ENCODE peak calls at places on chromosomes 13 and 19, in nine cellular contexts. Y is RPMI8226; J is neuronal stem cell; C is T-helper 17 cell; I is stimulated activated CD8-positive, alpha-beta memory T cell treated with anti-CD3 and anti-CD28 coated beads, Interleukin-2, amount 100 ng/mL, for 1 hour; E is fibroblast of pulmonary artery; A is activated CD8-positive, alpha-beta memory T cell treated with anti-CD3 and anti-CD28 coated beads for 48 hours; Z is RPMI7951; H is erythroblast. U is an unnamed sample.

GRCh38 chr13:87792878-87793277 is 121.7 kb downstream of the SLITRK5 start:
- DNase-seq in H (no peak), Y (peak), E (no peak), Z (no peak), J (no peak), A (no peak), C (no peak), I (no peak), U (no peak)

GRCh38 chr13:50162567-50162966 is 147.3 kb downstream of the KCNRG start:
- DNase-seq in Z (no peak), I (no peak), H (no peak), A (no peak), J (no peak), E (no peak), C (no peak), Y (no peak), U (no peak)

GRCh38 chr19:35869327-35870123 is 1.2 kb downstream of the APLP1 start:
- DNase-seq in H (peak), A (peak), C (peak), I (no peak), Y (peak), J (peak), E (peak), Z (peak), U (no peak)

GRCh38 chr19:6753178-6754031 is 13.8 kb downstream of the SH2D3A start:
- DNase-seq in H (peak), I (peak), A (peak), C (peak), E (peak), Z (peak), J (peak), Y (peak), U (no peak)

GRCh38 chr13:114279770-114280169 is 1.6 kb upstream of the UPF3A start:
- DNase-seq in J (no peak), A (no peak), Y (no peak), E (no peak), Z (no peak), H (no peak), I (no peak), C (no peak), U (no peak)

GRCh38 chr19:29636553-29637325 is 28.5 kb upstream of the PLEKHF1 start:
- DNase-seq in C (no peak), I (no peak), H (no peak), A (no peak), Y (no peak), J (no peak), Z (no peak), E (no peak), U (no peak)

GRCh38 chr19:49486710-49487276 is 615 bp upstream of the RPL13A start:
- DNase-seq in I (no peak), E (no peak), C (no peak), Y (no peak), H (no peak), Z (no peak), A (no peak), J (no peak), U (no peak)

GRCh38 chr13:74132152-74132767 is 1.9 kb downstream of the KLF12 start:
- DNase-seq in J (no peak), H (no peak), A (no peak), Y (no peak), E (peak), Z (no peak), C (peak), I (no peak), U (no peak)

GRCh38 chr19:2923510-2923909 is 21.3 kb downstream of the ZNF77 start:
- DNase-seq in H (no peak), I (no peak), Y (no peak), E (peak), J (no peak), C (no peak), Z (peak), A (no peak), U (peak)

GRCh38 chr13:63567031-63567430 is 2151.4 kb upstream of the PCDH20 start:
- DNase-seq in E (no peak), Z (no peak), Y (no peak), C (no peak), I (no peak), H (no peak), J (no peak), A (no peak), U (no peak)

GRCh38 chr13:57588639-57589038 is 42.9 kb upstream of the PCDH17 start:
- DNase-seq in A (no peak), Z (no peak), H (no peak), Y (no peak), C (no peak), I (no peak), J (no peak), E (no peak), U (no peak)

GRCh38 chr19:40667602-40668001 is 22.8 kb downstream of the NUMBL start:
- DNase-seq in I (no peak), Z (no peak), J (no peak), H (no peak), E (no peak), A (no peak), Y (no peak), C (no peak), U (no peak)

GRCh38 chr13:95926231-95926630 is 127.0 kb downstream of the UGGT2 start:
- DNase-seq in A (no peak), E (no peak), J (no peak), Y (no peak), C (no peak), H (no peak), I (no peak), Z (no peak), U (no peak)

GRCh38 chr13:32415019-32415418 is 12.9 kb downstream of the N4BP2L1 start:
- DNase-seq in J (no peak), I (no peak), A (no peak), C (no peak), Y (no peak), H (peak), Z (peak), E (no peak), U (no peak)

GRCh38 chr19:48676887-48677286 is 4.1 kb upstream of the NTN5 start:
- DNase-seq in H (no peak), Y (no peak), E (no peak), I (no peak), J (no peak), A (no peak), Z (no peak), C (no peak), U (no peak)

GRCh38 chr13:23703241-23703640 is 133.0 kb downstream of the TNFRSF19 start:
- DNase-seq in C (no peak), Y (no peak), J (no peak), H (no peak), Z (no peak), I (no peak), E (peak), A (no peak), U (peak)

GRCh38 chr19:6238643-6239281 is 41.0 kb downstream of the MLLT1 start:
- DNase-seq in E (peak), C (no peak), I (no peak), H (no peak), Z (no peak), J (no peak), A (no peak), Y (no peak), U (no peak)

GRCh38 chr19:22144394-22144793 is 52.4 kb downstream of the ZNF676 start:
- DNase-seq in H (peak), A (no peak), E (peak), J (peak), C (no peak), Z (peak), I (no peak), Y (peak), U (no peak)

GRCh38 chr19:39423258-39424086 is 11.0 kb downstream of the PLEKHG2 start:
- DNase-seq in Y (no peak), A (no peak), Z (no peak), C (no peak), I (no peak), H (no peak), E (no peak), J (no peak), U (no peak)

GRCh38 chr13:113631341-113632095 is 26.5 kb downstream of the ATP4B start:
- DNase-seq in Z (no peak), I (no peak), H (no peak), A (no peak), E (no peak), C (no peak), J (no peak), Y (no peak), U (no peak)

GRCh38 chr19:1736280-1736679 is 17.0 kb upstream of the ONECUT3 start:
- DNase-seq in H (no peak), E (no peak), C (no peak), J (no peak), I (no peak), A (no peak), Y (no peak), Z (no peak), U (no peak)

GRCh38 chr13:98311200-98311548 is 134.1 kb upstream of the RNF113B start:
- DNase-seq in Y (no peak), H (no peak), E (no peak), I (no peak), Z (no peak), J (no peak), C (no peak), A (no peak), U (no peak)

GRCh38 chr19:46718157-46718933 is 1.4 kb upstream of the PRKD2 start:
- DNase-seq in H (no peak), Z (peak), I (peak), Y (peak), E (peak), C (peak), A (no peak), J (no peak), U (no peak)

GRCh38 chr13:113651511-113652403 is 6.2 kb downstream of the ATP4B start:
- DNase-seq in H (no peak), C (no peak), Z (no peak), J (no peak), Y (no peak), A (no peak), E (no peak), I (no peak), U (no peak)

GRCh38 chr13:43195112-43195511 is 171.7 kb downstream of the DNAJC15 start:
- DNase-seq in H (no peak), Y (no peak), E (no peak), C (no peak), Z (no peak), I (no peak), A (no peak), J (no peak), U (no peak)

GRCh38 chr19:14318873-14319272 is 62.4 kb upstream of the ADGRE5 start:
- DNase-seq in J (no peak), A (no peak), E (no peak), H (no peak), Y (no peak), C (no peak), Z (no peak), I (no peak), U (no peak)

GRCh38 chr13:36134632-36135031 is 3.5 kb upstream of the DCLK1 start:
- DNase-seq in J (no peak), H (no peak), C (no peak), Y (no peak), I (no peak), A (no peak), Z (no peak), E (no peak), U (no peak)